ENCODE peak calls at places on chromosomes 6 and 20, in four cellular contexts. O, Y, E and A are unnamed samples.
A peak's percentile ranks its signal among the peaks of the same experiment; 100 is the strongest.

GRCh38 chr6:49951926-49952325 is 12.0 kb downstream of the DEFB114 start:
- DNase-seq in O (no peak), Y (no peak), E (no peak), A (no peak)

GRCh38 chr6:143018955-143019354 is 41.7 kb upstream of the AIG1 start:
- DNase-seq in Y (no peak), O (no peak), E (no peak), A (no peak)

GRCh38 chr6:53979468-53980067 is 131.7 kb upstream of the MLIP start:
- DNase-seq in O (no peak), E (no peak), Y (no peak), A (no peak)

GRCh38 chr20:32515631-32516101 is 69.5 kb downstream of the NOL4L start:
- DNase-seq in E (no peak), Y (no peak), O (no peak), A (peak; percentile 40)

GRCh38 chr20:41408986-41409385 is 42.4 kb upstream of the EMILIN3 start:
- DNase-seq in Y (no peak), E (no peak), O (no peak), A (peak; percentile 88)

GRCh38 chr20:51447097-51447764 is 95.3 kb downstream of the NFATC2 start:
- DNase-seq in Y (peak; percentile 84), O (no peak), E (no peak), A (no peak)

GRCh38 chr6:130557481-130558112 is 191.8 kb downstream of the TMEM200A start:
- DNase-seq in E (peak; percentile 66), O (no peak), Y (no peak), A (peak; percentile 31)

GRCh38 chr20:29123861-29124260 is 2133.6 kb upstream of the DEFB115 start:
- DNase-seq in E (no peak), O (no peak), Y (no peak), A (no peak)

GRCh38 chr6:41602864-41603608 is 35.2 kb upstream of the MDFI start:
- DNase-seq in E (peak; percentile 69), O (peak; percentile 43), Y (peak; percentile 38), A (peak; percentile 81)

GRCh38 chr6:47047479-47048411 is 5.6 kb upstream of the ADGRF1 start:
- DNase-seq in E (peak; percentile 50), Y (peak; percentile 57), O (no peak), A (peak; percentile 61)

GRCh38 chr6:54881066-54881733 is 34.6 kb downstream of the FAM83B start:
- DNase-seq in O (no peak), E (no peak), Y (no peak), A (no peak)

GRCh38 chr6:114342086-114342825 is 567 bp downstream of the HS3ST5 start:
- DNase-seq in E (no peak), Y (no peak), O (no peak), A (no peak)

GRCh38 chr20:16018881-16019280 is 554.4 kb downstream of the KIF16B start:
- DNase-seq in E (no peak), O (no peak), Y (no peak), A (no peak)

GRCh38 chr6:134374486-134374885 is 56.6 kb upstream of the SGK1 start:
- DNase-seq in E (no peak), Y (no peak), O (no peak), A (no peak)

GRCh38 chr20:46647469-46647868 is 3.8 kb downstream of the SLC13A3 start:
- DNase-seq in E (no peak), Y (no peak), O (no peak), A (no peak)

GRCh38 chr6:72464791-72465691 is 156.8 kb upstream of the KCNQ5 start:
- DNase-seq in Y (peak; percentile 49), O (no peak), E (no peak), A (no peak)

GRCh38 chr6:132491303-132491702 is 21.6 kb downstream of the STX7 start:
- DNase-seq in E (no peak), O (no peak), Y (no peak), A (no peak)

GRCh38 chr6:117167520-117168271 is 97.7 kb upstream of the VGLL2 start:
- DNase-seq in Y (no peak), E (no peak), O (no peak), A (no peak)

GRCh38 chr6:168016176-168016620 is 18.7 kb downstream of the KIF25 start:
- DNase-seq in O (no peak), Y (no peak), E (no peak), A (no peak)

GRCh38 chr6:160730911-160731310 is 28.9 kb downstream of the PLG start:
- DNase-seq in Y (no peak), O (no peak), E (no peak), A (no peak)

GRCh38 chr6:17705428-17705777 is 1.3 kb downstream of the NUP153 start:
- DNase-seq in O (no peak), E (no peak), Y (no peak), A (peak; percentile 19)

GRCh38 chr6:62236784-62237183 is 49.2 kb downstream of the KHDRBS2 start:
- DNase-seq in O (no peak), E (no peak), Y (no peak), A (no peak)